ENCODE peak calls at places on chromosomes 12 and 14, in six cellular contexts. One of them, this sample, is unnamed.

GRCh38 chr12:34401659-34402227 is 379.4 kb downstream of the ALG10 start:
- DNase-seq in CD4-positive, alpha-beta memory T cell: no peak
- DNase-seq in left ventricle myocardium inferior: peak; percentile 11
- DNase-seq in Peyer's patch: peak; percentile 37
- DNase-seq in coronary artery: peak; percentile 59
- DNase-seq in effector memory CD4-positive, alpha-beta T cell: no peak
- DNase-seq in this sample: no peak

GRCh38 chr12:69583203-69583602 is 2.1 kb upstream of the CCT2 start:
- DNase-seq in left ventricle myocardium inferior: no peak
- DNase-seq in CD4-positive, alpha-beta memory T cell: no peak
- DNase-seq in coronary artery: no peak
- DNase-seq in effector memory CD4-positive, alpha-beta T cell: no peak
- DNase-seq in Peyer's patch: no peak
- DNase-seq in this sample: peak; percentile 18

GRCh38 chr12:10771132-10771733 is 31.2 kb downstream of the TAS2R7 start:
- DNase-seq in CD4-positive, alpha-beta memory T cell: peak; percentile 54
- DNase-seq in effector memory CD4-positive, alpha-beta T cell: no peak
- DNase-seq in left ventricle myocardium inferior: no peak
- DNase-seq in coronary artery: no peak
- DNase-seq in Peyer's patch: no peak
- DNase-seq in this sample: no peak

GRCh38 chr12:54749191-54749818 is 101.1 kb upstream of the DCD start:
- DNase-seq in left ventricle myocardium inferior: no peak
- DNase-seq in Peyer's patch: no peak
- DNase-seq in effector memory CD4-positive, alpha-beta T cell: no peak
- DNase-seq in coronary artery: no peak
- DNase-seq in CD4-positive, alpha-beta memory T cell: peak; percentile 63
- DNase-seq in this sample: peak; percentile 36

GRCh38 chr12:110566993-110567392 is 16.1 kb downstream of the PPTC7 start:
- DNase-seq in left ventricle myocardium inferior: no peak
- DNase-seq in Peyer's patch: no peak
- DNase-seq in coronary artery: no peak
- DNase-seq in effector memory CD4-positive, alpha-beta T cell: no peak
- DNase-seq in CD4-positive, alpha-beta memory T cell: no peak
- DNase-seq in this sample: no peak

GRCh38 chr12:14260011-14260993 is 105.2 kb upstream of the ATF7IP start:
- DNase-seq in left ventricle myocardium inferior: peak; percentile 91
- DNase-seq in coronary artery: peak; percentile 92
- DNase-seq in effector memory CD4-positive, alpha-beta T cell: no peak
- DNase-seq in CD4-positive, alpha-beta memory T cell: no peak
- DNase-seq in Peyer's patch: peak; percentile 79
- DNase-seq in this sample: peak; percentile 54

GRCh38 chr12:52207895-52208294 is 16.1 kb upstream of the KRT80 start:
- DNase-seq in left ventricle myocardium inferior: peak; percentile 74
- DNase-seq in Peyer's patch: peak; percentile 58
- DNase-seq in CD4-positive, alpha-beta memory T cell: no peak
- DNase-seq in coronary artery: no peak
- DNase-seq in effector memory CD4-positive, alpha-beta T cell: no peak
- DNase-seq in this sample: no peak

GRCh38 chr12:76470028-76470939 is 89.3 kb downstream of the OSBPL8 start:
- DNase-seq in coronary artery: no peak
- DNase-seq in Peyer's patch: no peak
- DNase-seq in CD4-positive, alpha-beta memory T cell: no peak
- DNase-seq in effector memory CD4-positive, alpha-beta T cell: no peak
- DNase-seq in left ventricle myocardium inferior: no peak
- DNase-seq in this sample: peak; percentile 14

GRCh38 chr14:67766035-67766680 is 50.2 kb downstream of the ZFYVE26 start:
- DNase-seq in effector memory CD4-positive, alpha-beta T cell: no peak
- DNase-seq in Peyer's patch: no peak
- DNase-seq in left ventricle myocardium inferior: no peak
- DNase-seq in CD4-positive, alpha-beta memory T cell: no peak
- DNase-seq in coronary artery: no peak
- DNase-seq in this sample: peak; percentile 36

GRCh38 chr12:52837781-52838736 is 3.9 kb upstream of the KRT79 start:
- DNase-seq in CD4-positive, alpha-beta memory T cell: no peak
- DNase-seq in coronary artery: no peak
- DNase-seq in Peyer's patch: no peak
- DNase-seq in left ventricle myocardium inferior: no peak
- DNase-seq in effector memory CD4-positive, alpha-beta T cell: no peak
- DNase-seq in this sample: no peak

GRCh38 chr14:53389207-53389606 is 236.1 kb upstream of the DDHD1 start:
- DNase-seq in effector memory CD4-positive, alpha-beta T cell: no peak
- DNase-seq in CD4-positive, alpha-beta memory T cell: no peak
- DNase-seq in Peyer's patch: no peak
- DNase-seq in left ventricle myocardium inferior: no peak
- DNase-seq in coronary artery: no peak
- DNase-seq in this sample: no peak

GRCh38 chr14:47040490-47040889 is 388.9 kb upstream of the RPL10L start:
- DNase-seq in Peyer's patch: no peak
- DNase-seq in left ventricle myocardium inferior: no peak
- DNase-seq in effector memory CD4-positive, alpha-beta T cell: no peak
- DNase-seq in CD4-positive, alpha-beta memory T cell: no peak
- DNase-seq in coronary artery: no peak
- DNase-seq in this sample: peak; percentile 2

GRCh38 chr12:63764481-63764880 is 15.2 kb upstream of the RXYLT1 start:
- DNase-seq in Peyer's patch: no peak
- DNase-seq in effector memory CD4-positive, alpha-beta T cell: no peak
- DNase-seq in left ventricle myocardium inferior: no peak
- DNase-seq in coronary artery: no peak
- DNase-seq in CD4-positive, alpha-beta memory T cell: no peak
- DNase-seq in this sample: no peak

GRCh38 chr12:442235-442884 is 17.4 kb upstream of the B4GALNT3 start:
- DNase-seq in coronary artery: no peak
- DNase-seq in Peyer's patch: no peak
- DNase-seq in effector memory CD4-positive, alpha-beta T cell: no peak
- DNase-seq in left ventricle myocardium inferior: no peak
- DNase-seq in CD4-positive, alpha-beta memory T cell: peak; percentile 41
- DNase-seq in this sample: peak; percentile 42

GRCh38 chr12:71503579-71504470 is 64.2 kb downstream of the LGR5 start:
- DNase-seq in coronary artery: no peak
- DNase-seq in Peyer's patch: no peak
- DNase-seq in left ventricle myocardium inferior: no peak
- DNase-seq in CD4-positive, alpha-beta memory T cell: no peak
- DNase-seq in effector memory CD4-positive, alpha-beta T cell: no peak
- DNase-seq in this sample: no peak

GRCh38 chr12:121989951-121990647 is 31.6 kb upstream of the BCL7A start:
- DNase-seq in coronary artery: no peak
- DNase-seq in CD4-positive, alpha-beta memory T cell: no peak
- DNase-seq in left ventricle myocardium inferior: no peak
- DNase-seq in Peyer's patch: no peak
- DNase-seq in effector memory CD4-positive, alpha-beta T cell: no peak
- DNase-seq in this sample: no peak

GRCh38 chr14:52405314-52405713 is 91.2 kb downstream of the PTGER2 start:
- DNase-seq in effector memory CD4-positive, alpha-beta T cell: no peak
- DNase-seq in Peyer's patch: no peak
- DNase-seq in CD4-positive, alpha-beta memory T cell: no peak
- DNase-seq in coronary artery: no peak
- DNase-seq in left ventricle myocardium inferior: no peak
- DNase-seq in this sample: no peak

GRCh38 chr12:31321565-31322228 is 4.3 kb downstream of the SINHCAF start:
- DNase-seq in coronary artery: no peak
- DNase-seq in CD4-positive, alpha-beta memory T cell: no peak
- DNase-seq in effector memory CD4-positive, alpha-beta T cell: no peak
- DNase-seq in Peyer's patch: no peak
- DNase-seq in left ventricle myocardium inferior: no peak
- DNase-seq in this sample: no peak

GRCh38 chr14:44149597-44149996 is 357.5 kb downstream of the FSCB start:
- DNase-seq in effector memory CD4-positive, alpha-beta T cell: no peak
- DNase-seq in CD4-positive, alpha-beta memory T cell: no peak
- DNase-seq in coronary artery: no peak
- DNase-seq in Peyer's patch: no peak
- DNase-seq in left ventricle myocardium inferior: no peak
- DNase-seq in this sample: no peak

DNA sequence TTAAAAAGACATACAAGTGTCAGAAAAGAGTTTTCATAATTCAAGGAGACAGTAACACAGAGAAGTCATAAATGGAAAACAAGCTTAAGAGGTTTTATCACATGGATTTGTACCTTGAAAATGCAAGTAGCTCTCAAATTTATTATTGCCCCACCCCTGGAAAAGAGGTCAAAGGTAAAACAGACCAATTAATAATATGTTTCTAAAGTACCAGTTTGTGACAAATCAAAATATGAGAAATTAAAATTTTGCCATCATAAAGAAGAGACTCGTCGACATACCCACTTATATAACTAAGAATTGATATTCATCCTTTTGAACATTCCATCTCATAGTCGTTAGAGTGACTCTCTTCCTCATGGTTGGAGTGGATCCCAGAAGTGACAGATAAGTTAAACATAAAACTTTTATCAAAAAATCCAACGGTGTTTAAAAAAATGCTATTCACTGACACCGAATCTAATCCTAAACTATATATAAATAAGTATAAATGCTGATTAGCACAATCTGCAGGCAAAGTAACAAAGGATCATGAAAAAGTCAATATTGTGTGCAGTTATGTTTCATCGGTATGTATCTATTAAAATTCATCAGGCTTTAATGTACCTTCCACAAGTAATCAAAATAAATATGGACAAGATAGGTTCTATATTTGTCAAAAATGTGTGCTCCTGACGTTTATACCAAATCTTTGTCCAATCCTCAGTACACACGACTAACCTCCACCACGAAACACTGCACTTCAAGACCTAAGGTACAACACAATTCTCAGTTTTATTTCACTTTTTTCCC is 2.3 kb downstream of the CORO1C start:
- DNase-seq in CD4-positive, alpha-beta memory T cell: no peak
- DNase-seq in Peyer's patch: no peak
- DNase-seq in coronary artery: no peak
- DNase-seq in left ventricle myocardium inferior: no peak
- DNase-seq in effector memory CD4-positive, alpha-beta T cell: no peak
- DNase-seq in this sample: no peak
- H3K4me3 ChIP-seq in CD4-positive, alpha-beta memory T cell: no peak overlapping the region
- H3K4me3 ChIP-seq in Peyer's patch: no peak overlapping the region
- H3K4me3 ChIP-seq in coronary artery: peak overlapping the region; percentile 93
- H3K4me3 ChIP-seq in left ventricle myocardium inferior: peak overlapping the region; percentile 90
- H3K4me3 ChIP-seq in effector memory CD4-positive, alpha-beta T cell: no peak overlapping the region
- H3K4me3 ChIP-seq in this sample: no peak overlapping the region

DNA sequence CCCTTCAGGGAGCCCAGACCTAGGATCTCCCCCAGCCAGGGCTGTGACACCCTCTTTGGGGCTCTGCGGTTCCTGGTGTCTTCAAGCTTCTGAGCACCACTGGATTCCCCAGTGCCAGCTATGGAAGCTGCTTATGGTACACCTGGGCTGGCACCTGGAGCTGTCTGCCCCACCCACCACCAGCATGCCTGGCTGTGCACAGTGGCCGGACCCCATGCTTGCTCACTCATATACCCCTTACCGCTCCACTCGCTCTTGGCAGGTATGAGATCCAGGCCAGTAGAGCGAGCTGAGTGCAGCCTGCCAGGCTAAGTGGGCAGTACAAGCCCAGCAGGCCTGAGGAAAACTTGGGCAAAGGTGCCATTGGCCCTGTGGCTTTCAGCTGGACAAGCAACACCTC is 114.0 kb downstream of the DACT1 start:
- DNase-seq in left ventricle myocardium inferior: no peak
- DNase-seq in Peyer's patch: no peak
- DNase-seq in CD4-positive, alpha-beta memory T cell: no peak
- DNase-seq in coronary artery: no peak
- DNase-seq in effector memory CD4-positive, alpha-beta T cell: no peak
- DNase-seq in this sample: no peak
- H3K27ac ChIP-seq in left ventricle myocardium inferior: no peak overlapping the region
- H3K27ac ChIP-seq in Peyer's patch: no peak overlapping the region
- H3K27ac ChIP-seq in CD4-positive, alpha-beta memory T cell: no peak overlapping the region
- H3K27ac ChIP-seq in coronary artery: no peak overlapping the region
- H3K27ac ChIP-seq in effector memory CD4-positive, alpha-beta T cell: no peak overlapping the region
- H3K27ac ChIP-seq in this sample: no peak overlapping the region

DNA sequence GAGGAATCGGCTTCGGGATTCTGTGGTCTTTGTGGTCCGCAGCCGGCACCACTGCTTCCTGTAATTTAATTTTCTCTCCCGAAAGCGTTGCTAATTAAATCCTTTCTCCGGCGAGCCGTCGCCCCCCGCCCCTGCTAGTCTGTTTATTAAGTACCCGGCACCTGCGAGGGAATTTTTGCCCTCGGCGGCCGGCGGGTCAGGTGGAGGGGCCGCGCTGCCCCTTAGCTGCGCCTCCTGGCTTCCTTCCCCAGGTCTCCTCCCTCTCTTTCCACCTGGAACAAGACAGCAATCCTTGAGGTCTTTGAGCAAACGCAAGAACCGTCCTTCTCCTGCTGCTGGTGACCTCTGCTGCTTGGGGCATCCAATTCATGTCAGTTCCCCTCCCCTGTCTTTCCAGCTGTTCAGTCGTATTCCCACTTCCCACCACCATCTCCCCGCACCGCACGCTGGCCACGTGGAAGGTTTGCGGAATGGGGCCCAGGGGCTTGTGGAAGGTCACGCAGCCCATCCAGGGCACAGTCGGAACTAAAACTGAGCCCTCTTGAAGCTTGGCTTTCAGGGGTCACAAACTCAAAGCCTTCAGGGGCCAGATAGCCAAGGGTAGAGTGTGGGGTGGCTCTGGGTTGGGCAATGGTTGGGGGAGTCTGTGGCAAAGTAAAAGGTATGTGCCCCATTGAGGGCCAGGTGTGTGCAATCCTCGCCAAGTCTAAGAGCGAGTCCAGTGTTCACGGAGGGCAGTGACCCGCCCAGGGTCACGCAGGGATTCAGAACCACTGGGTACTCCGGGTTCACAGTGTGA is 16.1 kb downstream of the ZDHHC22 start:
- DNase-seq in Peyer's patch: no peak
- DNase-seq in CD4-positive, alpha-beta memory T cell: no peak
- DNase-seq in effector memory CD4-positive, alpha-beta T cell: no peak
- DNase-seq in left ventricle myocardium inferior: no peak
- DNase-seq in coronary artery: peak; percentile 63
- DNase-seq in this sample: no peak
- H3K4me3 ChIP-seq in Peyer's patch: peak overlapping the region; percentile 43
- H3K4me3 ChIP-seq in CD4-positive, alpha-beta memory T cell: no peak overlapping the region
- H3K4me3 ChIP-seq in effector memory CD4-positive, alpha-beta T cell: peak overlapping the region; percentile 68
- H3K4me3 ChIP-seq in left ventricle myocardium inferior: peak overlapping the region; percentile 66
- H3K4me3 ChIP-seq in coronary artery: peak overlapping the region; percentile 74
- H3K4me3 ChIP-seq in this sample: no peak overlapping the region

GRCh38 chr14:101709962-101710891 is 51.3 kb upstream of the PPP2R5C start:
- DNase-seq in Peyer's patch: no peak
- DNase-seq in effector memory CD4-positive, alpha-beta T cell: no peak
- DNase-seq in CD4-positive, alpha-beta memory T cell: no peak
- DNase-seq in coronary artery: no peak
- DNase-seq in left ventricle myocardium inferior: no peak
- DNase-seq in this sample: no peak

GRCh38 chr14:101707863-101708620 is 53.5 kb upstream of the PPP2R5C start:
- DNase-seq in left ventricle myocardium inferior: no peak
- DNase-seq in effector memory CD4-positive, alpha-beta T cell: no peak
- DNase-seq in Peyer's patch: no peak
- DNase-seq in coronary artery: no peak
- DNase-seq in CD4-positive, alpha-beta memory T cell: no peak
- DNase-seq in this sample: no peak

GRCh38 chr14:101708853-101709532 is 52.5 kb upstream of the PPP2R5C start:
- DNase-seq in left ventricle myocardium inferior: no peak
- DNase-seq in coronary artery: no peak
- DNase-seq in Peyer's patch: no peak
- DNase-seq in CD4-positive, alpha-beta memory T cell: no peak
- DNase-seq in effector memory CD4-positive, alpha-beta T cell: no peak
- DNase-seq in this sample: no peak

GRCh38 chr14:101711041-101711861 is 50.3 kb upstream of the PPP2R5C start:
- DNase-seq in CD4-positive, alpha-beta memory T cell: no peak
- DNase-seq in left ventricle myocardium inferior: no peak
- DNase-seq in Peyer's patch: no peak
- DNase-seq in effector memory CD4-positive, alpha-beta T cell: no peak
- DNase-seq in coronary artery: no peak
- DNase-seq in this sample: no peak

DNA sequence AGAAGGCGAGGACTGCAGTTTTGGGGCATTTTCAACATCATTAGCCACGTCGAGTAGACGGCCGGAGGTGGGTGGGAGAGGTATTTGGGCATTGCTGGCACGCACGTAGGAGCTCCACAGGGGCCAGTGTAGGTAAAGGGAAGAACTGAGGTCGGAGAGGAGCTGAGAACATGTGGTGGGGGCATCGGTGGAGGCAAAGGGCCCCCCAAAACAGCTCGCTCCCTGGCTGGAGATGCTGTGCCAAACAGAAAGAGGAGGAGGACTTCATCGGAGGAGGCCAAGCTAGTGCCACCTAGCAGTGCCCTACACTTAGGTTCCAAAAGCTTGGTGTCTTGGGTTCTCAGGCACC is 52.0 kb upstream of the PPP2R5C start:
- DNase-seq in left ventricle myocardium inferior: no peak
- DNase-seq in Peyer's patch: no peak
- DNase-seq in CD4-positive, alpha-beta memory T cell: no peak
- DNase-seq in effector memory CD4-positive, alpha-beta T cell: no peak
- DNase-seq in coronary artery: no peak
- DNase-seq in this sample: no peak
- H3K27ac ChIP-seq in left ventricle myocardium inferior: no peak overlapping the region
- H3K27ac ChIP-seq in Peyer's patch: no peak overlapping the region
- H3K27ac ChIP-seq in CD4-positive, alpha-beta memory T cell: no peak overlapping the region
- H3K27ac ChIP-seq in effector memory CD4-positive, alpha-beta T cell: no peak overlapping the region
- H3K27ac ChIP-seq in coronary artery: no peak overlapping the region
- H3K27ac ChIP-seq in this sample: no peak overlapping the region